ENCODE peak calls at places on chromosomes 6 and 20, in ten cellular contexts. One of them, this sample, is unnamed.

GRCh38 chr6:5115168-5115567 is 30.0 kb downstream of the PPP1R3G start:
- DNase-seq in bronchial epithelial cell: peak
- DNase-seq in GM12865: no peak
- DNase-seq in fibroblast of lung: no peak
- DNase-seq in epithelial cell of esophagus: no peak
- DNase-seq in hepatocyte: peak
- DNase-seq in pancreas: no peak
- DNase-seq in AG09309: no peak
- DNase-seq in astrocyte of the spinal cord: peak
- DNase-seq in heart right ventricle: no peak
- DNase-seq in this sample: peak

GRCh38 chr6:108798672-108799355 is 49.4 kb upstream of the ARMC2 start:
- DNase-seq in bronchial epithelial cell: no peak
- DNase-seq in GM12865: no peak
- DNase-seq in fibroblast of lung: no peak
- DNase-seq in epithelial cell of esophagus: no peak
- DNase-seq in hepatocyte: no peak
- DNase-seq in pancreas: no peak
- DNase-seq in AG09309: no peak
- DNase-seq in astrocyte of the spinal cord: no peak
- DNase-seq in heart right ventricle: peak
- DNase-seq in this sample: no peak

GRCh38 chr6:158322724-158323560 is 10.7 kb downstream of the TULP4 start:
- DNase-seq in bronchial epithelial cell: peak
- DNase-seq in GM12865: peak
- DNase-seq in fibroblast of lung: peak
- DNase-seq in epithelial cell of esophagus: peak
- DNase-seq in hepatocyte: peak
- DNase-seq in pancreas: no peak
- DNase-seq in AG09309: peak
- DNase-seq in astrocyte of the spinal cord: peak
- DNase-seq in heart right ventricle: no peak
- DNase-seq in this sample: peak

GRCh38 chr6:6811151-6812002 is 222.9 kb downstream of the LY86 start:
- DNase-seq in bronchial epithelial cell: peak
- DNase-seq in GM12865: peak
- DNase-seq in fibroblast of lung: peak
- DNase-seq in epithelial cell of esophagus: peak
- DNase-seq in hepatocyte: peak
- DNase-seq in pancreas: no peak
- DNase-seq in AG09309: peak
- DNase-seq in astrocyte of the spinal cord: peak
- DNase-seq in heart right ventricle: peak
- DNase-seq in this sample: peak

GRCh38 chr20:47854687-47855212 is 69.5 kb upstream of the SULF2 start:
- DNase-seq in bronchial epithelial cell: peak
- DNase-seq in GM12865: peak
- DNase-seq in fibroblast of lung: peak
- DNase-seq in epithelial cell of esophagus: peak
- DNase-seq in hepatocyte: peak
- DNase-seq in pancreas: no peak
- DNase-seq in AG09309: no peak
- DNase-seq in astrocyte of the spinal cord: peak
- DNase-seq in heart right ventricle: no peak
- DNase-seq in this sample: peak

GRCh38 chr20:31484001-31484400 is 8.9 kb downstream of the REM1 start:
- DNase-seq in bronchial epithelial cell: peak
- DNase-seq in GM12865: peak
- DNase-seq in fibroblast of lung: peak
- DNase-seq in epithelial cell of esophagus: peak
- DNase-seq in hepatocyte: no peak
- DNase-seq in pancreas: no peak
- DNase-seq in AG09309: no peak
- DNase-seq in astrocyte of the spinal cord: no peak
- DNase-seq in heart right ventricle: no peak
- DNase-seq in this sample: no peak

GRCh38 chr20:64159711-64160110 is 4.5 kb upstream of the MYT1 start:
- DNase-seq in bronchial epithelial cell: no peak
- DNase-seq in GM12865: no peak
- DNase-seq in fibroblast of lung: no peak
- DNase-seq in epithelial cell of esophagus: no peak
- DNase-seq in hepatocyte: no peak
- DNase-seq in pancreas: no peak
- DNase-seq in AG09309: no peak
- DNase-seq in astrocyte of the spinal cord: no peak
- DNase-seq in heart right ventricle: no peak
- DNase-seq in this sample: no peak

GRCh38 chr20:25084616-25085187 is 2.8 kb upstream of the VSX1 start:
- DNase-seq in bronchial epithelial cell: no peak
- DNase-seq in GM12865: no peak
- DNase-seq in fibroblast of lung: no peak
- DNase-seq in epithelial cell of esophagus: no peak
- DNase-seq in hepatocyte: no peak
- DNase-seq in pancreas: no peak
- DNase-seq in AG09309: no peak
- DNase-seq in astrocyte of the spinal cord: no peak
- DNase-seq in heart right ventricle: no peak
- DNase-seq in this sample: no peak

GRCh38 chr20:3213226-3213625 is 3.9 kb downstream of the ITPA start:
- DNase-seq in bronchial epithelial cell: no peak
- DNase-seq in GM12865: no peak
- DNase-seq in fibroblast of lung: no peak
- DNase-seq in epithelial cell of esophagus: no peak
- DNase-seq in hepatocyte: no peak
- DNase-seq in pancreas: no peak
- DNase-seq in AG09309: no peak
- DNase-seq in astrocyte of the spinal cord: no peak
- DNase-seq in heart right ventricle: no peak
- DNase-seq in this sample: no peak

GRCh38 chr6:15121443-15121842 is 124.4 kb upstream of the JARID2 start:
- DNase-seq in bronchial epithelial cell: no peak
- DNase-seq in GM12865: no peak
- DNase-seq in fibroblast of lung: no peak
- DNase-seq in epithelial cell of esophagus: no peak
- DNase-seq in hepatocyte: no peak
- DNase-seq in pancreas: no peak
- DNase-seq in AG09309: no peak
- DNase-seq in astrocyte of the spinal cord: no peak
- DNase-seq in heart right ventricle: no peak
- DNase-seq in this sample: no peak

GRCh38 chr20:46563170-46563847 is 12.9 kb upstream of the OCSTAMP start:
- DNase-seq in bronchial epithelial cell: no peak
- DNase-seq in GM12865: no peak
- DNase-seq in fibroblast of lung: no peak
- DNase-seq in epithelial cell of esophagus: no peak
- DNase-seq in hepatocyte: no peak
- DNase-seq in pancreas: no peak
- DNase-seq in AG09309: no peak
- DNase-seq in astrocyte of the spinal cord: no peak
- DNase-seq in heart right ventricle: no peak
- DNase-seq in this sample: no peak
- H3K4me3 ChIP-seq in bronchial epithelial cell: no peak
- H3K4me3 ChIP-seq in GM12865: no peak
- H3K4me3 ChIP-seq in fibroblast of lung: no peak
- H3K4me3 ChIP-seq in epithelial cell of esophagus: no peak
- H3K4me3 ChIP-seq in hepatocyte: no peak
- H3K4me3 ChIP-seq in pancreas: no peak
- H3K4me3 ChIP-seq in AG09309: no peak
- H3K4me3 ChIP-seq in astrocyte of the spinal cord: no peak
- H3K4me3 ChIP-seq in heart right ventricle: peak
- H3K4me3 ChIP-seq in this sample: no peak

GRCh38 chr6:83870649-83871048 is 11.2 kb downstream of the CYB5R4 start:
- DNase-seq in bronchial epithelial cell: no peak
- DNase-seq in GM12865: no peak
- DNase-seq in fibroblast of lung: no peak
- DNase-seq in epithelial cell of esophagus: no peak
- DNase-seq in hepatocyte: no peak
- DNase-seq in pancreas: no peak
- DNase-seq in AG09309: no peak
- DNase-seq in astrocyte of the spinal cord: no peak
- DNase-seq in heart right ventricle: no peak
- DNase-seq in this sample: no peak
- TF ChIP-seq CTCF in bronchial epithelial cell: no peak
- TF ChIP-seq CTCF in GM12865: no peak
- TF ChIP-seq CTCF in fibroblast of lung: no peak
- TF ChIP-seq CTCF in epithelial cell of esophagus: no peak
- TF ChIP-seq CTCF in hepatocyte: no peak
- TF ChIP-seq CTCF in pancreas: no peak
- TF ChIP-seq CTCF in AG09309: no peak
- TF ChIP-seq CTCF in astrocyte of the spinal cord: no peak
- TF ChIP-seq CTCF in heart right ventricle: no peak
- TF ChIP-seq CTCF in this sample: no peak

GRCh38 chr20:37275125-37275524 is 13.5 kb upstream of the GHRH start:
- DNase-seq in bronchial epithelial cell: no peak
- DNase-seq in GM12865: no peak
- DNase-seq in fibroblast of lung: no peak
- DNase-seq in epithelial cell of esophagus: no peak
- DNase-seq in hepatocyte: no peak
- DNase-seq in pancreas: no peak
- DNase-seq in AG09309: no peak
- DNase-seq in astrocyte of the spinal cord: no peak
- DNase-seq in heart right ventricle: no peak
- DNase-seq in this sample: no peak
- H3K4me3 ChIP-seq in bronchial epithelial cell: no peak
- H3K4me3 ChIP-seq in GM12865: no peak
- H3K4me3 ChIP-seq in fibroblast of lung: no peak
- H3K4me3 ChIP-seq in epithelial cell of esophagus: no peak
- H3K4me3 ChIP-seq in hepatocyte: no peak
- H3K4me3 ChIP-seq in pancreas: no peak
- H3K4me3 ChIP-seq in AG09309: no peak
- H3K4me3 ChIP-seq in astrocyte of the spinal cord: no peak
- H3K4me3 ChIP-seq in heart right ventricle: no peak
- H3K4me3 ChIP-seq in this sample: no peak

DNA sequence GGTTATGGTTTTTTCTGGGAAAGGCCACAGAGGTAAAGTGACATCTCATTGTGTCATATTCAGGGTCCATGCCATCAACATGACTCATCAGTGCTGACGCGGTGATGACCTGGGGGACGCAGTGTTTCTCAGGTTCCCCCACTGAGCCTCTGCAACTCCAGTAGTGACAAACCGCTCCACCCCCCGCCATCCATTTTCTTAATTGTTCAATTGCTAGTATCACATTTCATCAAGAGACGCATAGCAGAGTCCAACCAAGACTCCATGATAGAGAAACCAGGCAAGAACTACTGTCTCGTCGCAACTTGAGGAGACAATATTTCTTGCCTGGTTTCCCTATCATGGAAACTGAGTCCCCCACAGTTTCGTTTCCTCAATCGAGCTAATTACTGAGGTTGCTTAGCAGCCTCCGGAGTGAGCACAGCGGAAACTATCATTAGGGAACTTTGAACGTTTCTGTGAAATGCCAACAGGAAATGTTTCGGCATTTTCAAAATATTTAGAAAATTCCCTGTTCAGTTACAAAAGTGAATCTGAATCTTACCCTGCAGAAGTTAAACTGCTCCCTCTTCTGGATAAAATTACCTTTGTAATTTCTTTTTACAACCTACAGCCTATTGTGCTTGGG is 12.2 kb upstream of the SERPINB1 start:
- DNase-seq in bronchial epithelial cell: peak
- DNase-seq in GM12865: peak
- DNase-seq in fibroblast of lung: peak
- DNase-seq in epithelial cell of esophagus: peak
- DNase-seq in hepatocyte: peak
- DNase-seq in pancreas: no peak
- DNase-seq in AG09309: no peak
- DNase-seq in astrocyte of the spinal cord: peak
- DNase-seq in heart right ventricle: no peak
- DNase-seq in this sample: peak
- TF ChIP-seq CTCF in bronchial epithelial cell: peak
- TF ChIP-seq CTCF in GM12865: no peak
- TF ChIP-seq CTCF in fibroblast of lung: peak
- TF ChIP-seq CTCF in epithelial cell of esophagus: peak
- TF ChIP-seq CTCF in hepatocyte: peak
- TF ChIP-seq CTCF in pancreas: peak
- TF ChIP-seq CTCF in AG09309: peak
- TF ChIP-seq CTCF in astrocyte of the spinal cord: peak
- TF ChIP-seq CTCF in heart right ventricle: peak
- TF ChIP-seq CTCF in this sample: peak

GRCh38 chr6:166997348-166997747 is 1.8 kb upstream of the CEP43 start:
- DNase-seq in bronchial epithelial cell: no peak
- DNase-seq in GM12865: no peak
- DNase-seq in fibroblast of lung: no peak
- DNase-seq in epithelial cell of esophagus: no peak
- DNase-seq in hepatocyte: no peak
- DNase-seq in pancreas: no peak
- DNase-seq in AG09309: no peak
- DNase-seq in astrocyte of the spinal cord: no peak
- DNase-seq in heart right ventricle: no peak
- DNase-seq in this sample: no peak
- H3K4me3 ChIP-seq in bronchial epithelial cell: peak
- H3K4me3 ChIP-seq in GM12865: peak
- H3K4me3 ChIP-seq in fibroblast of lung: peak
- H3K4me3 ChIP-seq in epithelial cell of esophagus: peak
- H3K4me3 ChIP-seq in hepatocyte: no peak
- H3K4me3 ChIP-seq in pancreas: peak
- H3K4me3 ChIP-seq in AG09309: peak
- H3K4me3 ChIP-seq in astrocyte of the spinal cord: peak
- H3K4me3 ChIP-seq in heart right ventricle: no peak
- H3K4me3 ChIP-seq in this sample: peak

GRCh38 chr20:58839991-58840747 is 10.5 kb downstream of the GNAS-AS1 start:
- DNase-seq in bronchial epithelial cell: no peak
- DNase-seq in GM12865: no peak
- DNase-seq in fibroblast of lung: no peak
- DNase-seq in epithelial cell of esophagus: no peak
- DNase-seq in hepatocyte: no peak
- DNase-seq in pancreas: no peak
- DNase-seq in AG09309: no peak
- DNase-seq in astrocyte of the spinal cord: no peak
- DNase-seq in heart right ventricle: no peak
- DNase-seq in this sample: no peak
- TF ChIP-seq CTCF in bronchial epithelial cell: no peak
- TF ChIP-seq CTCF in GM12865: no peak
- TF ChIP-seq CTCF in fibroblast of lung: no peak
- TF ChIP-seq CTCF in epithelial cell of esophagus: no peak
- TF ChIP-seq CTCF in hepatocyte: no peak
- TF ChIP-seq CTCF in pancreas: no peak
- TF ChIP-seq CTCF in AG09309: no peak
- TF ChIP-seq CTCF in astrocyte of the spinal cord: no peak
- TF ChIP-seq CTCF in heart right ventricle: no peak
- TF ChIP-seq CTCF in this sample: no peak

DNA sequence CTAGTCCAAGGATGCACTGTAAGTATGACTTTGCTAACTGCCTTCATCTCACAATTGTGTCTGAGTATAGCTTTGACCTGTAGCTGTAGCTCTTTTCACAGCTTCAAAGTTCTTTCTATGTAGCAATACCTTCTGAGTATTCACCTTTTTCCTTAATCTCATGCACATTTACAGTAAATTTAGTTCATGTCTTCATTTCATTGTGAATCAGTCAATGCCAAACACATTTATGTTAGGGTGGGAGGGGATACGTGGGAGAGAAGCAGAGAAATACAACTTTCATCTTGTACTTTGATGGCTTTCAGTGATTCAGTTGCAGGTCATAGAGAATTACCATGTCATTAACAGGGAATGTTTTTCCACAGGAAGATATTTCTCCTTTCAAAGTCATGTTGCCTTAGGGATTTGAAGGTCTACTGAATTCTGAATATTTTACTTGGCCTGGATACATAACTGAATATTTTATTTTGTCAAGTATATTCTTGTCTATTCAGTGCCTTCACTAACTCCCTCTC is 119.2 kb downstream of the TINAG start:
- DNase-seq in bronchial epithelial cell: peak
- DNase-seq in GM12865: no peak
- DNase-seq in fibroblast of lung: peak
- DNase-seq in epithelial cell of esophagus: peak
- DNase-seq in hepatocyte: no peak
- DNase-seq in pancreas: no peak
- DNase-seq in AG09309: no peak
- DNase-seq in astrocyte of the spinal cord: no peak
- DNase-seq in heart right ventricle: no peak
- DNase-seq in this sample: no peak
- H3K4me3 ChIP-seq in bronchial epithelial cell: no peak
- H3K4me3 ChIP-seq in GM12865: no peak
- H3K4me3 ChIP-seq in fibroblast of lung: no peak
- H3K4me3 ChIP-seq in epithelial cell of esophagus: no peak
- H3K4me3 ChIP-seq in hepatocyte: no peak
- H3K4me3 ChIP-seq in pancreas: no peak
- H3K4me3 ChIP-seq in AG09309: no peak
- H3K4me3 ChIP-seq in astrocyte of the spinal cord: no peak
- H3K4me3 ChIP-seq in heart right ventricle: no peak
- H3K4me3 ChIP-seq in this sample: no peak

This sample was measured in AG10803.